ENCODE peak calls at places on chromosome 16, in five cellular contexts. B is astrocyte of the cerebellum, K is epithelial cell of esophagus, T is A549, H is right cardiac atrium. Q is an unnamed sample.

GRCh38 chr16:57893559-57894389 is 77.2 kb downstream of the CNGB1 start:
- DNase-seq in T (peak), H (no peak), K (peak), B (peak), Q (no peak)

GRCh38 chr16:15601212-15601879 is 41.6 kb downstream of the MARF1 start:
- DNase-seq in T (no peak), B (no peak), H (no peak), K (no peak), Q (no peak)

GRCh38 chr16:322476-323143 is 29.9 kb downstream of the AXIN1 start:
- DNase-seq in B (no peak), T (no peak), H (no peak), K (no peak), Q (no peak)

GRCh38 chr16:78915916-78916315 is 684.6 kb downstream of the MAF start:
- DNase-seq in T (no peak), H (no peak), B (no peak), K (no peak), Q (no peak)

GRCh38 chr16:81493755-81494433 is 49.3 kb downstream of the CMIP start:
- DNase-seq in K (peak), T (peak), H (peak), B (no peak), Q (peak)

GRCh38 chr16:54957403-54957802 is 26.7 kb downstream of the IRX5 start:
- DNase-seq in T (peak), H (no peak), K (peak), B (no peak), Q (no peak)

GRCh38 chr16:85327731-85328664 is 215.7 kb upstream of the CIBAR2 start:
- DNase-seq in K (no peak), H (no peak), T (no peak), B (peak), Q (no peak)

GRCh38 chr16:84322749-84323148 is 28.1 kb downstream of the WFDC1 start:
- DNase-seq in K (no peak), T (no peak), H (no peak), B (no peak), Q (no peak)

GRCh38 chr16:84271866-84272265 is 22.8 kb upstream of the WFDC1 start:
- DNase-seq in T (no peak), H (no peak), B (no peak), K (no peak), Q (peak)

GRCh38 chr16:70159355-70160348 is 13.9 kb upstream of the CLEC18C start:
- DNase-seq in B (peak), K (no peak), H (no peak), T (no peak), Q (no peak)

GRCh38 chr16:55703003-55704001 is 47.5 kb downstream of the SLC6A2 start:
- DNase-seq in H (no peak), T (peak), B (peak), K (peak), Q (peak)

GRCh38 chr16:50685456-50686058 is 4.4 kb upstream of the SNX20 start:
- DNase-seq in K (peak), B (no peak), H (no peak), T (no peak), Q (no peak)

GRCh38 chr16:51592013-51592501 is 441.0 kb upstream of the SALL1 start:
- DNase-seq in B (no peak), T (no peak), H (no peak), K (peak), Q (no peak)

GRCh38 chr16:65658339-65659275 is 536.7 kb upstream of the CDH11 start:
- DNase-seq in H (no peak), K (peak), T (no peak), B (peak), Q (no peak)

GRCh38 chr16:8581923-8582580 is 8.3 kb downstream of the TMEM114 start:
- DNase-seq in T (no peak), B (peak), H (no peak), K (no peak), Q (no peak)

GRCh38 chr16:77993111-77993571 is 29.2 kb upstream of the CLEC3A start:
- DNase-seq in T (no peak), H (no peak), K (peak), B (peak), Q (no peak)

GRCh38 chr16:90046971-90047713 is 27.9 kb upstream of the DBNDD1 start:
- DNase-seq in H (peak), B (no peak), T (no peak), K (no peak), Q (peak)

GRCh38 chr16:57592591-57593003 is 35.8 kb upstream of the ADGRG1 start:
- DNase-seq in B (no peak), K (no peak), H (no peak), T (no peak), Q (no peak)

GRCh38 chr16:27911486-27911885 is 152.0 kb downstream of the GSG1L start:
- DNase-seq in K (no peak), T (no peak), B (no peak), H (no peak), Q (no peak)

GRCh38 chr16:66273036-66273435 is 93.5 kb upstream of the CDH5 start:
- DNase-seq in H (no peak), T (no peak), K (no peak), B (no peak), Q (no peak)

GRCh38 chr16:72621651-72622050 is 426.3 kb downstream of the ZFHX3 start:
- DNase-seq in B (no peak), H (no peak), T (no peak), K (peak), Q (no peak)

GRCh38 chr16:73794936-73795335 is 501.7 kb upstream of the PSMD7 start:
- DNase-seq in K (no peak), B (no peak), T (no peak), H (peak), Q (no peak)

GRCh38 chr16:46914556-46915201 is 30.5 kb downstream of the GPT2 start:
- DNase-seq in T (no peak), H (no peak), K (no peak), B (no peak), Q (no peak)

GRCh38 chr16:8326234-8326633 is 264.1 kb downstream of the TMEM114 start:
- DNase-seq in K (no peak), T (no peak), B (no peak), H (no peak), Q (no peak)

GRCh38 chr16:82783933-82784566 is 157.3 kb downstream of the CDH13 start:
- DNase-seq in B (no peak), T (no peak), H (no peak), K (no peak), Q (no peak)

GRCh38 chr16:51374346-51374745 is 223.3 kb upstream of the SALL1 start:
- DNase-seq in H (no peak), K (peak), B (peak), T (no peak), Q (peak)

GRCh38 chr16:19856120-19856519 is 28.5 kb downstream of the GPRC5B start:
- DNase-seq in B (no peak), H (no peak), K (no peak), T (no peak), Q (no peak)

GRCh38 chr16:57601801-57602478 is 26.5 kb upstream of the ADGRG1 start:
- DNase-seq in T (no peak), K (no peak), H (no peak), B (no peak), Q (no peak)

GRCh38 chr16:83338941-83339340 is 468.8 kb upstream of the HSBP1 start:
- DNase-seq in T (no peak), B (no peak), H (no peak), K (peak), Q (no peak)

GRCh38 chr16:82999711-83000110 is 372.9 kb downstream of the CDH13 start:
- DNase-seq in K (no peak), B (no peak), H (no peak), T (no peak), Q (no peak)

GRCh38 chr16:14202697-14203096 is 131.6 kb downstream of the MRTFB start:
- DNase-seq in T (no peak), K (peak), H (no peak), B (peak), Q (no peak)

GRCh38 chr16:15963307-15963910 is 14.0 kb downstream of the ABCC1 start:
- DNase-seq in H (no peak), T (no peak), B (no peak), K (no peak), Q (no peak)

GRCh38 chr16:76335187-76335974 is 58.2 kb downstream of the CNTNAP4 start:
- DNase-seq in K (peak), B (no peak), H (no peak), T (no peak), Q (no peak)

GRCh38 chr16:56583351-56583910 is 5.9 kb upstream of the MT3 start:
- DNase-seq in T (no peak), H (no peak), B (no peak), K (no peak), Q (no peak)

GRCh38 chr16:82865412-82865811 is 238.6 kb downstream of the CDH13 start:
- DNase-seq in K (no peak), B (no peak), H (no peak), T (no peak), Q (no peak)

GRCh38 chr16:56637814-56638750 is at the start of gene MT1A:
- DNase-seq in H (peak), B (no peak), T (peak), K (no peak), Q (no peak)

GRCh38 chr16:6977291-6977690 is 355.4 kb upstream of the RBFOX1 start:
- DNase-seq in K (no peak), B (no peak), T (no peak), H (no peak), Q (no peak)

GRCh38 chr16:84191466-84191865 is 509 bp downstream of the ADAD2 start:
- DNase-seq in T (no peak), H (no peak), B (no peak), K (no peak), Q (no peak)

DNA sequence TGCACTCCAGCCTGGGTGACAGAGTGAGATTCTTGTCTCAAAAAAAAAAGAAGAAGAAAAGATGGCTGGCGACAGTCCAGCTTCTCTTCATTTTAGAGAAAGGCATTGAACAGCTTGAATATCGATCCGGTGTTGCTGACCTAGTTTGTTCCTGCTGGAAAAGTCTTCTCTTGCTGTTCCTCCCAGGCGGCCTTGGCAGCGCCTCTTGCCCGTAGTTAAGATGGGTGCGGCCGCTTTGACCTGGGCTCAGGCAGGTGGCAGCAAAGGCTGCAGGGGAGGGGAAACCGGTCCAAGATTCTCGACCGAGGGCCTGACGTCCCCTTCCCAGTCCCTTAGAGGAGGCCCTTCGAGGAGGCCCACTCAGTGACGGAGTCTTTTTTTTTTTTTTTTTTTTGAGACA is 3.8 kb upstream of the ZNF764 start:
- DNase-seq in B (no peak), H (no peak), K (no peak), T (no peak), Q (no peak)
- H3K4me3 ChIP-seq in B (no peak), H (no peak), K (no peak), T (no peak), Q (no peak)

DNA sequence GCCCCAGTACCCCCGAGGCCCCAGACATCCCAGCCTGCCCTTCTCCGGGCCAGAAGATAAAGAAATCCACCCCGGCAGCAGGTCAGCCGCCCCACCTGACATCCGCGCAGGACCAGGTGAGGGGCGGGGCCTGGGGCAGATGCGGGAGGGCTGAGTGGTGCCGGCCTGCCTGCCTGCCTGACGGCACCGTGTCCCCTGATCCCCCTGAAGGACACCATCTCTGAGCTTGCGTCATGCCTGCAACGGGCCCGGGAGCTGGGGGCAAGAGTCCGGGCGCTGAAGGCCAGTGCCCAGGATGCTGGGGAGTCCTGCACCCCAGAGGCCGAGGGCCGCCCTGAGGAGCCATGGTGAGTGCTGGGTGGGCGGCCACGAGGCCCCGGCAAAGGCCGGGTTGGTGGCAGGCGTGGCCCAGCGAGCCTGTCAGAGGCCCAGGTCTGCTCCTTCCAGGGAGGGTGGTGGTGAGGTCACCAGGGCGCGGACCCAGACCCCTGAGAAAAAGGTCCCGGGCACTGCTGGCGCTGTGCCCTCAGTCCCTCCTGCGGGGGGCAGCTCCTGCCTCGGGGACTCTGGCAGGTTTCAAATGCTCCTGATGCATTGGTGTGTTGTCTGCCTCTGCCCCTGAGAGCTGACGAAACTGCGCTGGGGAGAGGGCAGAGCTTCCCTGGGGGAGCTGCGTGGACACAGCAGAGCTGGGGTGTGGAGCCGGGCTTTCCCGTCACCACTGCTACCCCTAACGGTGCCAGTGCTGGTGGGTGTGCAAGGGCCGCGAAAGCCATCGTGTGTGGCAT is 1.2 kb downstream of the CDT1 start:
- DNase-seq in B (no peak), H (no peak), T (peak), K (no peak), Q (no peak)
- H3K4me3 ChIP-seq in B (peak), H (no peak), T (peak), K (peak), Q (peak)

DNA sequence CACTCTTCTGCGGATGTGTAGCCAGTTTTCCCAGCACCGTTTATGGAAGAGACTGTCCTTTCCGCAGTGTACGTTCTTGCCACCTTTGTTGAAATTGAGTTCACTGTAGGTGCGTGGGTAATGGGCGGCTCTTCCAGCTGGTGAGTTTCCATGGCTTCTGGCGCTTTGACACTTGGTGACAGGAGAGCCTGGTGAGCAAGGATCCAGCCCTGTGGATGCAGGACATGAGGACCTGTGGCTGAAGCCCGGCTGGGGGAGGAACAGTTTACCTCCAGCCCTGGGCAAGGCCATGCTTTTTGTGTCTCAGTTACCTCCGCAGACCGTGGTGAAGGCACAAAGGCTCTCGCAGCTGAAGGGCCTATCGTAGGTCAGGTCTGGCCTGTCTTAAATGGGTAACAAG is 166.5 kb downstream of the LAT start:
- DNase-seq in B (no peak), T (no peak), K (no peak), H (no peak), Q (no peak)
- H3K4me3 ChIP-seq in B (no peak), T (no peak), K (no peak), H (no peak), Q (no peak)

GRCh38 chr16:67326115-67326471 is 448 bp downstream of the KCTD19 start:
- DNase-seq in T (no peak), B (no peak), K (no peak), H (no peak), Q (no peak)
- H3K4me3 ChIP-seq in T (peak), B (peak), K (peak), H (peak), Q (peak)

DNA sequence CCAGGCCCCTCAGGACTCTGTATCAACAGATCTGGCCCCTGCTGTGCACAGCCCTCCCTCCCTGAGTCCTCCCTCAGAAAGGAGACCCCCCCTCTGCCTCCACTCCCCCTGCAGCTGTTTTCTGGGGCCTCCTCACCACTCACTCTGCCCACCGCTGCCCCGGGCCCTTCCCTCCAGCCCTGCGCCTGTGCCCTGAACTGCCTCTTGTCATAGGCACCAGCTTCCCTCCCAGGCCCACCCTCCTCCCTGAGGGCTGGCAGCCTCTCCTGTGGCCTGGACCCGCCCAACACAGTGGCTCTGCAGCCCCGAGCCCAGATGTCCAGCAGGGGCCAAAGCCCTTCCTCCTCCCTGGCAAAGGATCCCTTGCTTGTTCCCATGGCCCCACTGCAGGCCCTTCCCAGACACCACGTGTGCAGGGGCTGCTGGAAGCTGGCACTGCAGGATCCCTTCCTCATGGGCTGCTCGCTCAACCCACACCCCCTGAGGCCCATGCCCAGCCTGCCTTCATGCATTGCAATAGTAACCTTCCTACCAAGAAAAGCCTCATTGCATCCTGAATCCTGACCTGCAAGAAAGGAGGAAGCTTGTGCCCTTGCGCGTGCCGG is 25.8 kb downstream of the GNPTG start:
- DNase-seq in T (no peak), H (no peak), B (no peak), K (no peak), Q (no peak)
- H3K4me3 ChIP-seq in T (peak), H (no peak), B (no peak), K (no peak), Q (no peak)

GRCh38 chr16:2008631-2009301 is 855 bp downstream of the ZNF598 start:
- DNase-seq in T (no peak), K (peak), H (no peak), B (no peak), Q (no peak)

GRCh38 chr16:2005646-2006045 is 4.0 kb downstream of the ZNF598 start:
- DNase-seq in H (no peak), T (no peak), K (no peak), B (no peak), Q (no peak)

GRCh38 chr16:2006317-2006716 is 3.3 kb downstream of the ZNF598 start:
- DNase-seq in B (no peak), T (no peak), K (no peak), H (no peak), Q (no peak)

GRCh38 chr16:2008009-2008526 is 1.6 kb downstream of the ZNF598 start:
- DNase-seq in B (no peak), T (no peak), K (peak), H (no peak), Q (no peak)

DNA sequence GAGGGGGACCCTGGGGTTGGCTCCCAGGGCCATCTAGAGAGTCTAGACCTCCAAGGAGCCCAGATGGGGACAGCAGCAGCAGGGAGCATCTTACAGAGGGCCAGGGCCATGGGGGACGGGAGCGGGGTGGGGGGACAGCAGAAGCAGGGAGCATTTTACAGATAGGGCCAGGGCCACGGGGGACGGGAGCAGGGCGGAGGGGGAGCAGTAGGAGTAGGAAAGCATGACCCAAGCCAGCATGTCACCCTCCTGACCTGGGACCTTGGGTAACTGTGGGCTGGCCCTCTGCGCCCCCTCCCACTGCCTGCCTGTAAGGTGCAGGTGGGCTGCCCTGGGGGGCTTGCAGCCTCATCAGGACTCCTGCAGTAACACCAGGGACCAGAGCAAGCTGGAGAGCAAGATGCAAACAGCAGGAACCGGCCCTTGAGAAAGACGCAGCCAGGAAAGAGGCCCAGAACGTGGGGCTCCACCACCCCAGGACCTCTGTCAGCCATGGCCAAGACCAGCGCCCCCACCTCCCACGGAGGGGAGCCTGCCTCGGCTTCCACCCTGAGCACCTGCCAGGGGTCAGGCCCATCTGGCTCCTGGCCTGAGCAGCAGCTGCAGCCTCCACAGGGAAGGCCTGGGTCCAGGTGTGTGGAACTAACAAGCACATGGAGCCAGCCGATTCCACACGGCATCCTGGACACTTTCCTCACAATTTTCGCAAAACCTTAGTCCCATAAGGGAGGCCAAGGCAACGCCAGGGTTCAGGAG is 2.4 kb downstream of the ZNF598 start:
- DNase-seq in K (no peak), B (no peak), H (no peak), T (no peak), Q (no peak)
- H3K4me3 ChIP-seq in K (peak), B (peak), H (no peak), T (no peak), Q (no peak)

GRCh38 chr16:3609895-3610697 is 1.3 kb downstream of the SLX4 start:
- DNase-seq in T (no peak), B (no peak), K (no peak), H (no peak), Q (no peak)
- H3K4me3 ChIP-seq in T (peak), B (peak), K (peak), H (no peak), Q (peak)